ENCODE peak calls at places on chromosomes 2 and 18, in ten cellular contexts. I is A549; H is B cell; O is KBM-7; Z is ELF-1; F is effector CD4-positive, alpha-beta T cell; Y is fibroblast of the aortic adventitia; S is AG04449; J is NCI-H774; B is HFFc6. C is an unnamed sample.

GRCh38 chr2:231709981-231710750 is 1.8 kb downstream of the PTMA start:
- DNase-seq in I (peak), H (peak), O (peak), Z (peak), F (peak), Y (peak), S (no peak), J (peak), B (peak), C (peak)

GRCh38 chr2:98444436-98445166 is at the start of gene INPP4A:
- DNase-seq in I (peak), H (peak), O (peak), Z (peak), F (peak), Y (peak), S (no peak), J (peak), B (peak), C (peak)

GRCh38 chr2:239269173-239269865 is 131.5 kb downstream of the HDAC4 start:
- DNase-seq in I (no peak), H (no peak), O (no peak), Z (no peak), F (no peak), Y (no peak), S (no peak), J (no peak), B (no peak), C (no peak)

GRCh38 chr18:32372381-32373061 is 98.2 kb downstream of the GAREM1 start:
- DNase-seq in I (peak), H (no peak), O (no peak), Z (peak), F (no peak), Y (peak), S (no peak), J (peak), B (no peak), C (no peak)

GRCh38 chr2:162166174-162166573 is 14.1 kb upstream of the GCG start:
- DNase-seq in I (no peak), H (no peak), O (no peak), Z (no peak), F (no peak), Y (no peak), S (no peak), J (no peak), B (no peak), C (no peak)

GRCh38 chr2:209661286-209661685 is 110.3 kb upstream of the UNC80 start:
- DNase-seq in I (no peak), H (no peak), O (no peak), Z (peak), F (no peak), Y (no peak), S (no peak), J (peak), B (no peak), C (no peak)

GRCh38 chr2:234427081-234428058 is 69.5 kb downstream of the ARL4C start:
- DNase-seq in I (no peak), H (no peak), O (no peak), Z (peak), F (no peak), Y (peak), S (peak), J (no peak), B (peak), C (no peak)

GRCh38 chr2:29000954-29001353 is 19.9 kb downstream of the TOGARAM2 start:
- DNase-seq in I (no peak), H (no peak), O (no peak), Z (no peak), F (no peak), Y (no peak), S (no peak), J (no peak), B (no peak), C (no peak)

GRCh38 chr18:63097198-63097597 is 222.4 kb downstream of the BCL2 start:
- DNase-seq in I (no peak), H (no peak), O (no peak), Z (no peak), F (no peak), Y (no peak), S (no peak), J (no peak), B (no peak), C (no peak)

GRCh38 chr2:159615187-159615935 is 987 bp downstream of the BAZ2B start:
- DNase-seq in I (peak), H (peak), O (peak), Z (peak), F (peak), Y (peak), S (no peak), J (peak), B (peak), C (peak)

GRCh38 chr2:196607073-196607472 is 32.4 kb upstream of the CCDC150 start:
- DNase-seq in I (no peak), H (no peak), O (no peak), Z (no peak), F (no peak), Y (peak), S (no peak), J (peak), B (peak), C (no peak)

GRCh38 chr2:189633392-189633811 is 27.9 kb upstream of the ASNSD1 start:
- DNase-seq in I (no peak), H (no peak), O (peak), Z (no peak), F (no peak), Y (peak), S (no peak), J (no peak), B (no peak), C (no peak)

GRCh38 chr2:159939946-159940345 is 122.5 kb downstream of the PLA2R1 start:
- DNase-seq in I (peak), H (peak), O (peak), Z (no peak), F (no peak), Y (no peak), S (no peak), J (no peak), B (peak), C (peak)

GRCh38 chr18:35756506-35757117 is 175.1 kb downstream of the GALNT1 start:
- DNase-seq in I (peak), H (peak), O (peak), Z (peak), F (peak), Y (peak), S (no peak), J (peak), B (peak), C (peak)

GRCh38 chr18:71966791-71967190 is 577.4 kb downstream of the CBLN2 start:
- DNase-seq in I (no peak), H (no peak), O (no peak), Z (no peak), F (no peak), Y (no peak), S (no peak), J (no peak), B (no peak), C (no peak)

GRCh38 chr2:214696681-214697080 is 112.8 kb downstream of the BARD1 start:
- DNase-seq in I (no peak), H (no peak), O (no peak), Z (no peak), F (no peak), Y (no peak), S (no peak), J (no peak), B (no peak), C (no peak)

GRCh38 chr2:223069465-223069864 is 17.5 kb downstream of the KCNE4 start:
- DNase-seq in I (no peak), H (no peak), O (no peak), Z (no peak), F (no peak), Y (no peak), S (no peak), J (no peak), B (no peak), C (no peak)

C was measured in SW 1271.